ENCODE peak calls at places on chromosomes 1 and 21, in seven cellular contexts. R is GM12865, L is heart right ventricle, O is BJ, U is left lung, D is GM13976, M is H9. E is an unnamed sample.

GRCh38 chr1:2840036-2840809 is 38.7 kb upstream of the TTC34 start:
- DNase-seq in L (no peak), O (no peak), D (no peak), U (peak; percentile 44), M (no peak), R (peak; percentile 1), E (no peak)

GRCh38 chr1:204493145-204493881 is 1.3 kb downstream of the PIK3C2B start:
- DNase-seq in U (peak; percentile 78), M (no peak), O (no peak), D (no peak), L (peak; percentile 70), R (no peak), E (no peak)

GRCh38 chr1:224700915-224701531 is 84.9 kb downstream of the CNIH3 start:
- DNase-seq in L (no peak), R (peak; percentile 73), D (peak; percentile 57), M (peak; percentile 73), O (no peak), U (no peak), E (no peak)

GRCh38 chr1:145991799-145992412 is 4.5 kb downstream of the TXNIP start:
- DNase-seq in D (no peak), L (no peak), U (no peak), O (no peak), R (no peak), M (no peak), E (no peak)

GRCh38 chr1:95742591-95743089 is 508.6 kb downstream of the RWDD3 start:
- DNase-seq in L (peak; percentile 12), O (no peak), U (no peak), R (peak; percentile 26), M (peak; percentile 34), D (no peak), E (no peak)

GRCh38 chr1:155207578-155208405 is at the start of gene THBS3:
- DNase-seq in O (no peak), R (no peak), M (peak; percentile 64), U (no peak), D (peak; percentile 17), L (peak; percentile 52), E (no peak)

GRCh38 chr21:44723177-44724131 is 12.1 kb upstream of the TSPEAR start:
- DNase-seq in R (no peak), D (no peak), U (no peak), L (no peak), O (no peak), M (peak; percentile 51), E (no peak)

GRCh38 chr1:56099766-56100165 is 479.6 kb downstream of the PLPP3 start:
- DNase-seq in U (no peak), R (no peak), M (no peak), O (no peak), D (no peak), L (no peak), E (no peak)

GRCh38 chr1:115189814-115190541 is 100.7 kb upstream of the TSPAN2 start:
- DNase-seq in R (no peak), L (no peak), U (no peak), M (no peak), O (peak; percentile 95), D (no peak), E (no peak)

GRCh38 chr1:169483500-169483966 is 2.2 kb downstream of the SLC19A2 start:
- DNase-seq in U (no peak), D (no peak), L (no peak), O (no peak), R (no peak), M (no peak), E (no peak)

GRCh38 chr21:38293765-38294164 is 37.0 kb downstream of the KCNJ15 start:
- DNase-seq in D (no peak), R (no peak), L (peak; percentile 15), U (no peak), M (no peak), O (no peak), E (no peak)

GRCh38 chr21:45433301-45433700 is 28.3 kb downstream of the COL18A1 start:
- DNase-seq in M (no peak), R (no peak), O (no peak), D (no peak), L (no peak), U (peak; percentile 55), E (no peak)

GRCh38 chr1:83791821-83792437 is 207.0 kb downstream of the TTLL7 start:
- DNase-seq in U (no peak), R (no peak), O (peak; percentile 31), L (no peak), D (no peak), M (no peak), E (no peak)

GRCh38 chr1:153921803-153922075 is 1.0 kb downstream of the GATAD2B start:
- DNase-seq in D (no peak), R (no peak), M (no peak), L (no peak), O (no peak), U (no peak), E (no peak)

GRCh38 chr1:43572084-43572483 is 41.4 kb downstream of the PTPRF start:
- DNase-seq in U (no peak), R (no peak), D (no peak), M (no peak), L (no peak), O (no peak), E (no peak)

GRCh38 chr1:151062738-151063371 is 2.7 kb downstream of the MLLT11 start:
- DNase-seq in U (no peak), M (no peak), O (peak; percentile 58), L (no peak), D (no peak), R (no peak), E (no peak)

GRCh38 chr1:86155807-86156561 is 588 bp downstream of the COL24A1 start:
- DNase-seq in L (peak; percentile 31), R (peak; percentile 19), D (peak; percentile 46), M (peak; percentile 38), U (peak; percentile 85), O (no peak), E (peak; percentile 10)

GRCh38 chr1:201375169-201375568 is 2.3 kb downstream of the TNNT2 start:
- DNase-seq in L (no peak), D (no peak), M (no peak), R (no peak), U (no peak), O (no peak), E (no peak)

GRCh38 chr21:42169758-42170157 is 49.2 kb upstream of the ABCG1 start:
- DNase-seq in L (no peak), U (no peak), D (no peak), R (no peak), M (no peak), O (no peak), E (no peak)

GRCh38 chr1:186722711-186723309 is 42.6 kb upstream of the PTGS2 start:
- DNase-seq in D (peak; percentile 43), O (no peak), U (no peak), R (peak; percentile 77), M (no peak), L (no peak), E (no peak)

GRCh38 chr1:202036595-202037387 is 26.4 kb downstream of the ELF3 start:
- DNase-seq in R (no peak), M (no peak), D (no peak), U (peak; percentile 6), O (no peak), L (no peak), E (no peak)

GRCh38 chr1:9852410-9853301 is 28.9 kb upstream of the CLSTN1 start:
- DNase-seq in M (no peak), D (no peak), O (peak; percentile 60), L (no peak), R (no peak), U (no peak), E (no peak)

GRCh38 chr1:233614173-233614742 is 352 bp downstream of the KCNK1 start:
- DNase-seq in D (peak; percentile 71), U (peak; percentile 78), L (peak; percentile 31), R (peak; percentile 78), O (no peak), M (peak; percentile 70), E (no peak)

GRCh38 chr21:14533555-14534400 is 12.3 kb downstream of the SAMSN1 start:
- DNase-seq in O (no peak), L (no peak), R (peak; percentile 58), M (no peak), U (no peak), D (peak; percentile 49), E (no peak)

GRCh38 chr1:157652859-157653493 is 47.6 kb downstream of the FCRL3 start:
- DNase-seq in R (peak; percentile 65), U (no peak), L (no peak), M (no peak), D (peak; percentile 54), O (no peak), E (no peak)

GRCh38 chr1:34785875-34786470 is 5.0 kb downstream of the GJB3 start:
- DNase-seq in O (no peak), U (no peak), R (no peak), L (no peak), D (no peak), M (no peak), E (no peak)

GRCh38 chr1:34785231-34785874 is 4.3 kb downstream of the GJB3 start:
- DNase-seq in O (no peak), D (no peak), L (no peak), R (no peak), U (no peak), M (no peak), E (no peak)

GRCh38 chr1:34784751-34785221 is 3.8 kb downstream of the GJB3 start:
- DNase-seq in D (no peak), L (no peak), U (no peak), M (no peak), O (no peak), R (no peak), E (no peak)

GRCh38 chr1:34786521-34787325 is 5.7 kb downstream of the GJB3 start:
- DNase-seq in O (no peak), D (peak; percentile 85), M (peak; percentile 77), R (peak; percentile 79), U (no peak), L (peak; percentile 62), E (no peak)

GRCh38 chr1:34787461-34788420 is 5.1 kb upstream of the GJA4 start:
- DNase-seq in L (no peak), M (peak; percentile 60), O (no peak), R (peak; percentile 52), D (no peak), U (no peak), E (no peak)
- TF ChIP-seq CTCF in L (peak; percentile 53), M (peak; percentile 70), O (no peak), R (peak; percentile 40), D (peak; percentile 8), U (no peak), E (no peak)

DNA sequence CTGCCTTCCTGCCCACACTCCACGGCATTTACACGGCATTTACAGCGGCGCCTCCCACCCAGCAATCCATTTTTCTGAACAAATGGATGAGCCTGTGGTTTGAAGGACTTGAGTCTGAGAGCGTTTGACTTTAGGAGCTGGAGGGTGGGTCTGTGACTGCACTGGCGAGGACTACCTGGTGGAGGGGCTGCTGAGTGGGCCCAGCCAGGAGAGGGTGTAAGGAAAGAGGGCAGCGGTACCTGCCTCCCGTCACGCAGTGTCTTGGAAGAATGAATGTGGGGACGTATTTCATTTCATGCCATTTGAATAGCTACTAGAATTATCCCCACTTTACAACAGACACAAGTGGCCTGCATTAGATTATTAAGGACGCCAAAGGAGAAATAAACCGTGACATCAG is 62.9 kb downstream of the B3GALT5 start:
- DNase-seq in L (no peak), U (no peak), R (no peak), O (no peak), D (no peak), M (peak; percentile 49), E (no peak)
- TF ChIP-seq CTCF in L (no peak), U (no peak), R (no peak), O (no peak), D (no peak), M (peak; percentile 53), E (no peak)

GRCh38 chr1:65717815-65718454 is 74.8 kb upstream of the PDE4B start:
- DNase-seq in D (no peak), R (peak; percentile 16), O (peak; percentile 12), M (no peak), U (no peak), L (no peak), E (no peak)
- TF ChIP-seq CTCF in D (no peak), R (no peak), O (peak; percentile 35), M (peak; percentile 40), U (no peak), L (no peak), E (no peak)

GRCh38 chr1:147723691-147724323 is 36.6 kb downstream of the GJA5 start:
- DNase-seq in R (peak; percentile 10), L (peak; percentile 48), M (peak; percentile 82), D (no peak), O (no peak), U (no peak), E (no peak)
- TF ChIP-seq CTCF in R (peak; percentile 29), L (peak; percentile 85), M (peak; percentile 90), D (peak; percentile 20), O (peak; percentile 44), U (peak; percentile 59), E (no peak)

E was measured in activated B cell treated with CpG ODN at 0.5 μM for 24 hours.